ENCODE peak calls at places on chromosome 2, in four cellular contexts. D is IMR-90, P is thoracic aorta, E is kidney. I is an unnamed sample.
A peak's percentile ranks its signal among the peaks of the same experiment; 100 is the strongest.

GRCh38 chr2:73018188-73018825 is 53.2 kb downstream of the SFXN5 start:
- DNase-seq in D (peak; percentile 57), P (no peak), E (no peak), I (no peak)

GRCh38 chr2:201852462-201852861 is 46.1 kb downstream of the CDK15 start:
- DNase-seq in D (no peak), P (no peak), E (no peak), I (no peak)

GRCh38 chr2:172085460-172086159 is at the start of gene DLX1:
- DNase-seq in D (no peak), P (no peak), E (peak; percentile 68), I (no peak)

GRCh38 chr2:181106229-181106628 is 125.8 kb downstream of the UBE2E3 start:
- DNase-seq in D (no peak), P (no peak), E (no peak), I (no peak)

GRCh38 chr2:120108749-120109148 is 95.9 kb downstream of the EPB41L5 start:
- DNase-seq in D (peak; percentile 61), P (no peak), E (no peak), I (no peak)

GRCh38 chr2:86010083-86010482 is 95.6 kb downstream of the POLR1A start:
- DNase-seq in D (no peak), P (no peak), E (no peak), I (no peak)

GRCh38 chr2:180979935-180980184 is 545 bp upstream of the UBE2E3 start:
- DNase-seq in D (peak; percentile 6), P (no peak), E (no peak), I (no peak)

GRCh38 chr2:114039681-114040080 is 149.8 kb downstream of the ACTR3 start:
- DNase-seq in D (no peak), P (no peak), E (no peak), I (no peak)

GRCh38 chr2:240810621-240811020 is 9.4 kb downstream of the KIF1A start:
- DNase-seq in D (no peak), P (no peak), E (peak; percentile 59), I (peak; percentile 24)

GRCh38 chr2:112065966-112066365 is 10.9 kb downstream of the TMEM87B start:
- DNase-seq in D (peak; percentile 86), P (no peak), E (no peak), I (no peak)

GRCh38 chr2:241729868-241730267 is 4.6 kb upstream of the D2HGDH start:
- DNase-seq in D (no peak), P (no peak), E (no peak), I (no peak)

GRCh38 chr2:165820296-165820695 is 26.2 kb upstream of the GALNT3 start:
- DNase-seq in D (no peak), P (no peak), E (no peak), I (no peak)

GRCh38 chr2:176699660-176700059 is 430.4 kb downstream of the MTX2 start:
- DNase-seq in D (no peak), P (no peak), E (no peak), I (no peak)

GRCh38 chr2:26696352-26696816 is 3.9 kb downstream of the KCNK3 start:
- DNase-seq in D (peak; percentile 94), P (peak; percentile 25), E (no peak), I (no peak)

DNA sequence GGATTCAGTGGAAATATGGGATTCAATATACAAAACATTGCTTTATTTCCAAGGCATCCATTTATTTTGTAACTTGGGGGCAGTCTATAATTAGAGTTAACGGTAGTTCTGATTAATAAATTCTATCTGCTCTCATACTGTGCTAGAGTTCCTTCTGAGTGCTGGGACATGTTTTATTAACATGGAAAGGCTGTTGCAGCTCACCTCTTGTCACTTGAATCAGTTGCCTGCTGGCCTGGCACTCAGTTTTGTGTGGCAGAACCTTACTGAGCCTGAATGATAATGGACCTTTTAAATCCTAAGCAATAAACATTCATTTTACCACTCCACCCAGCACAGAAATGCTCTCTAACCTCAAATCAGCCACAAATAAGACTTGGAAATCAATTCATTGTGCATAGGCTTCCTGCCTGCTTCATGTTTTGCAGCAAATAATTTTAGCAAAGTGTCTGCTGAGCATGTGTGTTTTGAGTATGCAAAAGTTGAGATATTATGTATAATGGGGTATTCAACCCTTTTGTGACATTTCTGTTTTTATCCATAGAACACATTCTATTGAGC is 115.0 kb upstream of the RBMS1 start:
- DNase-seq in D (no peak), P (no peak), E (no peak), I (no peak)
- H3K27ac ChIP-seq in D (no peak overlapping the region), P (no peak overlapping the region), E (no peak overlapping the region), I (no peak overlapping the region)

GRCh38 chr2:144010096-144010495 is 509.8 kb downstream of the ZEB2 start:
- DNase-seq in D (no peak), P (no peak), E (no peak), I (no peak)
- H3K4me3 ChIP-seq in D (no peak overlapping the region), P (no peak overlapping the region), E (no peak overlapping the region), I (no peak overlapping the region)

DNA sequence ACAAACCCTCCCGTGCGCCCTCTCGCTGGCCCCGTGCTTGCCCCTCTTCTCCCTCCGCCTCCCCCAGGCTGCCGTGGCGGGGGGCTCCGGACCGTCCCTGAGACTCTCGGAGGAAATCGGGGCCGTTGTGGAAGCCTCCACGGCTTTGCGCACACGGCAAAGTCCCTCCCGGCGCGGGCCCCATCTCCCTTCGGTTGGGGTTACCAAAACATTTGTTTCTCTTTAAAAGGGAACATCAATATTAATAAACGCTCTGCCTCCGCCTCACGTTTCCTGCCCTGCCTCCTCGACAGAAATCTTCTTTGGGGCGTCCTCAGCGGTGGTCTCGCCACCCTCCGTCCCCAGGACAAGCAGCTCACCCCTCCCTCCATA is 3.8 kb downstream of the PAX3 start:
- DNase-seq in D (no peak), P (no peak), E (no peak), I (no peak)
- H3K27ac ChIP-seq in D (no peak overlapping the region), P (no peak overlapping the region), E (no peak overlapping the region), I (no peak overlapping the region)

GRCh38 chr2:213066445-213066746 is 85.0 kb downstream of the IKZF2 start:
- DNase-seq in D (no peak), P (no peak), E (no peak), I (no peak)
- H3K4me3 ChIP-seq in D (no peak overlapping the region), P (no peak overlapping the region), E (peak overlapping the region; percentile 22), I (peak overlapping the region; percentile 25)

DNA sequence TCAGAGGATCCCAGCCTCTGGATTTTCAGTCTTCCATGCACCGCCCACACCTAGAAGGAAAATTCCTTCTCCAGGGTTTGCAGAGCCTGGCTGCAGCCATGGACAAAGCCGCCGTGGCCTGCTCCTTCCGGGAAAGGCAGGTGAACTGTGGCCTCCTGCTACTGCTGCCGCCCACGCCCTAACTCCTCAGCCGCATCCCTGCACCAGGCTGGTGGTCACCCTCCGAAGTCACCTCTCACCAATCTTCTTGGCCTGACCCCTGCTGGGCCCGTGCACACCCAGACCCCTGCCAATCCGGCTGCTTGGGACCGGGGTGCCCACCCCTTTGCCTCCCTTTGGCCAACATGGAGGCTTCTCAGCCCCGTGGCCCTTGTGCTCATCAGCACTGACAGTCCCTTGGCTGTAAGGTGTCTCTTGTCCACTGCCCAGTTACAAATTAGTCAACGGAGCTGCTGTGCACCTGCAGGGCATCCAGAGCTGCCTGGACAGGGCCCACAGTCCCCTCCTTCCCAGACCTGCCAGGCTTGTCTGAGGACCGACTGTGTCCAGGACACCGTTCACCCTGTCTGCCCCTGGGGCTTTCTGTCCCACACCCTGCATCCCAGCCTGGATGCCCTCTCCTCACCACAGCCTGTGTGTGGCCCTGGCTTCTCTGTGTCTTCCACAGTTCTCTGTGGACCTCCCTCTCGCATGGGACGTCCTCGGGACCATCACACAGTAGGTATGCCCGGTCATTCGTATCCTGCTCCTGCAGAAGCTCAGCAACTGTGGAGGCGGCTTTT is 130.1 kb upstream of the TPO start:
- DNase-seq in D (no peak), P (no peak), E (no peak), I (no peak)
- H3K27ac ChIP-seq in D (no peak overlapping the region), P (no peak overlapping the region), E (no peak overlapping the region), I (no peak overlapping the region)

GRCh38 chr2:237706257-237706656 is 78.9 kb downstream of the LRRFIP1 start:
- DNase-seq in D (no peak), P (no peak), E (no peak), I (no peak)

GRCh38 chr2:237704476-237705224 is 77.3 kb downstream of the LRRFIP1 start:
- DNase-seq in D (peak; percentile 64), P (no peak), E (no peak), I (no peak)

GRCh38 chr2:237702439-237703397 is 75.3 kb downstream of the LRRFIP1 start:
- DNase-seq in D (peak; percentile 75), P (no peak), E (no peak), I (peak; percentile 71)

GRCh38 chr2:237707859-237708398 is 80.5 kb downstream of the LRRFIP1 start:
- DNase-seq in D (no peak), P (no peak), E (no peak), I (no peak)

DNA sequence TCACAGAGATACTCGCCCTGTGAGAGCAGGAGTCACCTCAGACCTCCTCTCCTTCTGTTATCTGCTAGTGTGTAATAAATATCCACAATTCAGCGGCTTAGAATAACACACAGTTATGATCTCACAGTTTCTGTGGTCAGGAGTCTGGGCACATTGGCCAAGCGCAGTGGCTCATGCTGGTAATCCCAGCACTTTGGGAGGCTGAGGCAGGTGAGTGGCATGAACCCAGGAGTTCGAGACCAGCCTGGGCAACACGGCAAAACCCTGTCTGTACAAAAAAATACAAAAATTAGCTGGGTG is 77.8 kb downstream of the LRRFIP1 start:
- DNase-seq in D (peak; percentile 59), P (no peak), E (no peak), I (no peak)
- H3K4me3 ChIP-seq in D (no peak overlapping the region), P (no peak overlapping the region), E (no peak overlapping the region), I (no peak overlapping the region)

DNA sequence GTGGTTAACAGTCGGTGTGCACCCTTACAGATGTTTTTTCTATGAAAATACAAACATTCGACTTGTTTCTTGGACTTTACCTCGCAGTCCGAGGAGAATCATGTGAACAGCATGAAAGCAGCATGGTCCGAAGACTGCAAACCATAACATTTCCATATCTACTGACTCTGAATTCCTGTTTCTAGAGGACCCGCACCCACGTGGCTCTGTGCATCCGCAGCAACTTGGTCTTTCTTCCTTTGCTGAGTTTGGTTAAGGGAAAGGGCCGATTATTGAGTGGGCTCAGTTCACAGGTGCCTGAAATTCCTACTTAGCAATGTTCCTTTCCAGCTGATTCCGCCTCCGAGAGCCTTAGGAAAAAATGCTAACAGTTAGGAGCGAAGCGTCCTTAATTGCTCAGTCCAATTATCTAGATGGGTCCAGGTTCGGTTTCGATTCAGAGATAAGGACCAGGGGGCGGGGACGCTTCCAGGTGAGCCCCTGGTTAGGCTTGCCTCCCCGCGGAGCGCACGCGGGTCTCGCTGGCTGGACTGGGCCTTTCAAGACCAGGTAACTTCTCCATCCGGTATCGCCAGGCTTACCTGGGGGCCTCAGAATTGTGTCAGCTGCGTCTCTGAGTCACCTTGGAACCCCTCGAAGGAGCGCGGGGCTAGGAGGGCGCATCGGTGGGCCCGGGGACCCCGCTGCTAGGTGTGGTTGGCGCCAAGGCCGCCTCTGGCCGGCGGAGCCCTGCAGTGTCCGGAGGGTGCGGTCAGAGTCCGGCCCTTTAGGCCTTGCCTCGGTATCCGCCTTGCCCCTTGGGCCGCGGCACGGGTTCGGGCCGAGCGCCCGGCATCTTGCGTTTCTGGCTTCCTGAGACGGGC is 1.1 kb upstream of the B3GNT2 start:
- DNase-seq in D (no peak), P (no peak), E (peak; percentile 80), I (peak; percentile 55)
- H3K27ac ChIP-seq in D (no peak overlapping the region), P (peak overlapping the region; percentile 94), E (peak overlapping the region; percentile 97), I (peak overlapping the region; percentile 97)

GRCh38 chr2:158313734-158314133 is 142.8 kb downstream of the CCDC148 start:
- DNase-seq in D (no peak), P (no peak), E (no peak), I (no peak)
- H3K4me3 ChIP-seq in D (no peak overlapping the region), P (no peak overlapping the region), E (no peak overlapping the region), I (no peak overlapping the region)

I was measured in lower lobe of right lung.